ENCODE peak calls at places on chromosomes 3 and 15, in eight cellular contexts. W, T, Y, Q, B, F, U and M are unnamed samples.

GRCh38 chr15:85795669-85796305 is 1.1 kb upstream of the KLHL25 start:
- DNase-seq in W (no peak), T (peak), Y (no peak), Q (no peak), B (no peak), F (no peak), U (no peak), M (no peak)

GRCh38 chr15:33022629-33023028 is 171.9 kb downstream of the FMN1 start:
- DNase-seq in W (peak), T (peak), Y (no peak), Q (peak), B (peak), F (no peak), U (peak), M (no peak)

GRCh38 chr3:119315600-119316312 is 21.6 kb downstream of the ARHGAP31 start:
- DNase-seq in W (no peak), T (no peak), Y (no peak), Q (no peak), B (peak), F (no peak), U (peak), M (no peak)

GRCh38 chr3:180320631-180321030 is 281.3 kb upstream of the TTC14 start:
- DNase-seq in W (no peak), T (no peak), Y (no peak), Q (no peak), B (no peak), F (no peak), U (peak), M (no peak)

GRCh38 chr3:46001178-46001577 is 5.6 kb upstream of the FYCO1 start:
- DNase-seq in W (no peak), T (no peak), Y (no peak), Q (no peak), B (no peak), F (no peak), U (no peak), M (no peak)

GRCh38 chr3:113287111-113287817 is 75.9 kb downstream of the BOC start:
- DNase-seq in W (no peak), T (no peak), Y (peak), Q (peak), B (peak), F (peak), U (peak), M (no peak)

GRCh38 chr3:186824430-186825139 is 17.9 kb upstream of the ADIPOQ start:
- DNase-seq in W (no peak), T (no peak), Y (no peak), Q (no peak), B (no peak), F (no peak), U (no peak), M (no peak)

GRCh38 chr3:36969540-36970432 is 23.1 kb downstream of the EPM2AIP1 start:
- DNase-seq in W (no peak), T (no peak), Y (peak), Q (peak), B (peak), F (no peak), U (peak), M (peak)

GRCh38 chr15:63082366-63082765 is 39.3 kb upstream of the LACTB start:
- DNase-seq in W (no peak), T (no peak), Y (no peak), Q (no peak), B (no peak), F (no peak), U (no peak), M (no peak)

GRCh38 chr3:171000281-171000680 is 26.2 kb downstream of the SLC2A2 start:
- DNase-seq in W (no peak), T (no peak), Y (no peak), Q (peak), B (no peak), F (no peak), U (peak), M (no peak)

GRCh38 chr3:9396301-9396631 is 1.1 kb upstream of the SETD5 start:
- DNase-seq in W (peak), T (peak), Y (peak), Q (peak), B (peak), F (no peak), U (peak), M (peak)

GRCh38 chr15:39455502-39455991 is 125.3 kb upstream of the THBS1 start:
- DNase-seq in W (no peak), T (no peak), Y (peak), Q (peak), B (peak), F (no peak), U (peak), M (peak)

GRCh38 chr3:41304603-41305002 is 105.3 kb downstream of the CTNNB1 start:
- DNase-seq in W (no peak), T (no peak), Y (no peak), Q (peak), B (no peak), F (no peak), U (peak), M (no peak)

DNA sequence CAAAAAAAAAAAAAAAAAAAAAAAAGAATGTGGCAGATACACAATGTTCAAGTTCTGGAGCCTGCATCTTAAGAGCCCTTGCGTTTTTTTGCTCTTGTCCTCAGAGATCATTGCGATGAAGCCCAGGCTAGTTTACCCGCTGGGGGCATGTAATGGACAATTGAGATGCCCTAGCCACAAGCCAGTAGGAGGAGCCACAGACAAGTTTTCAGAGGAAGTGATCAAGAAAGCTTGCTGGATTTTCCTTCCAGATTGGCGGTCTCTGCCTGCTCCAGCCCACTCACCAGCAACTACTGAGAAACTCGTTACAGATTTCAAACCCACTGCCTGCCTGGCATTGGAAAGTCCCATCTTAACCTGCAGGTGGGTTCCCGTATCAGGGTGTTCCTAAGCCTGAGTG is 192.1 kb upstream of the EOMES start:
- DNase-seq in W (no peak), T (no peak), Y (peak), Q (no peak), B (no peak), F (no peak), U (peak), M (peak)
- TF ChIP-seq CTCF in W (no peak), T (no peak), Y (peak), Q (peak), B (peak), F (no peak), U (peak), M (no peak)

GRCh38 chr3:11770477-11771381 is 76.0 kb downstream of the TAMM41 start:
- DNase-seq in W (peak), T (peak), Y (peak), Q (peak), B (peak), F (peak), U (peak), M (peak)
- H3K4me3 ChIP-seq in W (peak), T (no peak), Y (no peak), Q (peak), B (peak), F (no peak), U (peak), M (no peak)

DNA sequence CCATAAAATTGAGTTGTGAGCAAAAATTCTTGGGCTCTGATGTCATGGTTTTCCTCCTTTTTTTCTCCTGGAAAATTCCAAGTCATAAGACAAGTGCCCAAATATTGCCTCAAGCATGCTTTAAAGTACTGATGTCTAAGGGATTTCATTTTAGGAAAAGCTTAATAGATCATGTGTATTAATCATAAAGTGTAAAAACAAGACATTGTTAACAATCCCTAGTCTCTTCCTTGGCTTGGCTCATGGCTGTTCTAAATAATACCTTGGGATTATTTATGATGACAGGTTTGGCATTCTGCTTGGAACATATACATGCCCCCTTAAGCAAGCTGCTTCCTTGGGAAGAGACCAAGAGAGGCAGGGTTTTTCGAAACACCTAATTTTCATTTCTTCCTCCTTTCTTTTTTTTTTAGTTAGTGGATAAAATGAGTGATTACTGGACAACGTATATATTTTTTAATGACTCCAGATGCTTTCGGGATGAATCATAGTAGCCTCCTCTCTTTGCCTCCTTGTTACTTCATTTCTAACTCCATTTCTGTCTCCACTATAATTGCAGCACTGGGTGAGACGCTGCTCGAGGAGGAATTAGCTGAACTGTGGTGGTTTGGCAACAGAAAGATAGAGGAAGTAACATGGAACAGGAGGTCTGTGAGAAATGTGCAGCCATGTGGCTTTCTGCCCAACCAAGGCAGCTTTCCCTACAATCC is 104.9 kb downstream of the TPRG1 start:
- DNase-seq in W (no peak), T (no peak), Y (peak), Q (peak), B (peak), F (no peak), U (peak), M (peak)
- TF ChIP-seq CTCF in W (no peak), T (no peak), Y (no peak), Q (no peak), B (no peak), F (no peak), U (no peak), M (no peak)

DNA sequence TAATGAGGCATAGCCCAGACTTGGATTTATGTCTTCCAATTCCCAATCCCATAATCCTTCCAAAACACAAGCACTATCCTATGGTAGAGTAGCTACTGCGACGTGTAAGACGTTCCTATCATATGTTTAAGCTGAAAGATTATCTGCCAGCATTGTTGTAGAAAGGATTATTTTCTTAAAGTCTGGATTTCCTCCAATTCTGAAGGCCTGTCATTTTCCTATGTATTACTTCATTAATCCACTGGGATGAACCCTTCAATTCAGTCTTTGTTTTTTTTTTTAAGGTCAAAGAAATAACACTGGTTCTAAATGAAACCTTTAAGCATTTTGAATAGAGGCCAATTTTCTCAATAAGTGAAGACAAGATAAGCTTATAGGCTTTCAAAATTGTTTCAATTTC is 289.0 kb downstream of the SLC9A9 start:
- DNase-seq in W (no peak), T (no peak), Y (no peak), Q (no peak), B (no peak), F (no peak), U (no peak), M (no peak)
- H3K4me3 ChIP-seq in W (no peak), T (no peak), Y (no peak), Q (no peak), B (no peak), F (no peak), U (no peak), M (no peak)